ENCODE peak calls at places on chromosomes 16 and 17, in ten cellular contexts. Y, C, G, A, M, U, E, Q, P and F are unnamed samples.

GRCh38 chr16:2752850-2753522 is 548 bp downstream of the SRRM2 start:
- DNase-seq in M (peak; percentile 98), G (peak; percentile 86), U (peak; percentile 83), A (peak; percentile 87), P (peak; percentile 95), C (peak; percentile 88), Q (peak; percentile 76), E (peak; percentile 87), Y (peak; percentile 95), F (peak; percentile 63)

GRCh38 chr17:17683710-17684365 is 2.6 kb downstream of the RAI1 start:
- DNase-seq in C (no peak), U (no peak), Y (no peak), G (no peak), M (peak; percentile 35), E (no peak), Q (no peak), A (no peak), P (no peak), F (no peak)

GRCh38 chr17:1592751-1593629 is 30.4 kb upstream of the PITPNA start:
- DNase-seq in P (no peak), A (no peak), U (no peak), Q (no peak), C (no peak), M (peak; percentile 48), E (no peak), G (no peak), Y (no peak), F (no peak)

GRCh38 chr16:14300631-14301149 is 229.6 kb downstream of the MRTFB start:
- DNase-seq in G (peak; percentile 76), Q (peak; percentile 70), Y (peak; percentile 77), U (peak; percentile 81), M (peak; percentile 96), E (peak; percentile 89), P (peak; percentile 62), A (peak; percentile 90), C (peak; percentile 56), F (no peak)

GRCh38 chr17:1482686-1483445 is 9.6 kb downstream of the MYO1C start:
- DNase-seq in A (no peak), M (peak; percentile 73), Y (no peak), G (no peak), P (no peak), C (no peak), U (no peak), E (peak; percentile 22), Q (peak; percentile 50), F (no peak)

GRCh38 chr16:85182774-85183173 is 70.5 kb upstream of the CIBAR2 start:
- DNase-seq in Q (no peak), Y (no peak), G (no peak), A (no peak), E (no peak), M (peak; percentile 39), C (no peak), P (no peak), U (no peak), F (no peak)

GRCh38 chr17:40509626-40510327 is 8.4 kb upstream of the TNS4 start:
- DNase-seq in M (no peak), A (no peak), U (peak; percentile 17), P (no peak), E (no peak), G (no peak), Y (peak; percentile 17), Q (no peak), C (no peak), F (no peak)

GRCh38 chr16:4011225-4011939 is 104.9 kb downstream of the ADCY9 start:
- DNase-seq in C (no peak), M (peak; percentile 47), P (peak; percentile 34), A (no peak), E (no peak), U (no peak), Q (peak; percentile 64), Y (no peak), G (no peak), F (no peak)

GRCh38 chr16:31785126-31785525 is 88.5 kb upstream of the ZNF267 start:
- DNase-seq in Q (no peak), E (no peak), M (no peak), C (no peak), Y (no peak), U (no peak), G (no peak), P (no peak), A (no peak), F (no peak)

GRCh38 chr17:13589658-13590057 is 12.1 kb downstream of the HS3ST3A1 start:
- DNase-seq in Q (no peak), G (no peak), M (no peak), E (no peak), U (no peak), A (no peak), Y (no peak), C (no peak), P (no peak), F (no peak)
- H3K27ac ChIP-seq in Q (peak overlapping the region; percentile 21), G (no peak overlapping the region), M (peak overlapping the region; percentile 88), E (no peak overlapping the region), U (no peak overlapping the region), A (no peak overlapping the region), Y (no peak overlapping the region), C (no peak overlapping the region), P (no peak overlapping the region), F (no peak overlapping the region)

DNA sequence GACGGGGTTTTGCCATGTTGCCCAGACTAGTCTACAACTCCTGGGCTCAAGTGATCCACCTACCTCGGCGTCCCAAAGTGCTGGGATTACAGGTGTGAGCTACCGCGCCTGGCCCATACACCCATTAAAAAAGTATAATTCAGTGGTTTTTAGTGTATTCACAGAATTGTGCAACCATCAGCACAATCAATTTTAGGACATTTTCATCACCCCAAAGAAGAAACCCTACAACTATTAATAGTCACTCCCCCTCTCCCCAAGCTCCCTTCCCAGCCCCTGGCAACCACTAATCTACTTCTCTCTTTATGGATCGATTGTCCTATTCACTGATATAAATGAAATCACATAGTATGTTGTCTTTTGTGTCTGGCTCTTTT is 3.8 kb upstream of the EEF2K start:
- DNase-seq in U (no peak), E (no peak), Y (no peak), M (no peak), Q (no peak), G (no peak), A (no peak), P (no peak), C (no peak), F (no peak)
- TF ChIP-seq CTCF in U (no peak), E (no peak), Y (no peak), M (no peak), Q (no peak), G (no peak), A (no peak), P (no peak), C (no peak), F (no peak)

DNA sequence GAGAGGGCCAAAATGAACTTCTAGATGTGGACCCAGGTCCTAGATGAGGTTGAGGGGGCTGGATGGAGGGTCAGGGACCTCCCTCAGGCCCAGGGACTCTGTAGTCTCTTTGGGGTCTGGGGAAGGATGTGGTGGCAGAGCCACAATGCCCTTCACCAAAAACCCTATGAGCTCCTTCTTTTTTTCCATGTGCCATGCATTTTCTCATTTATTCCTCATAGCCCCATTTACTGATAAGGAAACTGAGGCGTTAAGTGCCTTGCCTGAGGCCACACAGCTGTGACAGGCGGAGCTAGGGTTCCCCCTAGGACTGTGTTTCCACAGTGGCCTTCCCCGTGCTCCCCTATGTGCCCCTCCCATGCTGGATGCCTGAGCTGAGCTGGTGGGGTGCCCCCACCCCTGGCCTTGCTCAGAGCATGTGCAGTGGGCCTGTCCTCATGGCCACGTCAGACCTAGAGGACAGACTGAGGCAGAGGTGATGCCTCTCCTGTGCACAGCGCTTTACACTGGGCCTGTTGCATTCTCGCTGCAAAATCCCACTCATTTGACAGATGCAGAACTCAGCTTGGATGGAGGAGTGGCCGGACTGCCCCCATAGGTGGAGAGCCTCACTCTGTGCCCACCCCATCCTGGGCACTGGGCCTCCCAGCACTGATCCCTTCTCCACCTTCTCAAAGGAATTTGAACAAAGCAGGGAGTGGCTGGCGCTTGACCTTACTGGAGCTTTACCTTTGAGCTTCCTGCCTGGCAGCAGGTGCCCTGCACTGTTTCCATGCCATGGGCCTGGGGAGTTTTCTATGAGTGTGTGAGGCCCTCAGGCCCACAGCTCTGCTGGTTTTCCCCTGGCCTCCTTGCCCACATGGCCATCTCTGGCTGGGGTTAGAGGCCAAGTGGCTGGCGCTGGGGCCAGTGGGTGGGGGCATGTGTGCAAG is 2.5 kb downstream of the MAP2K3 start:
- DNase-seq in C (no peak), M (peak; percentile 80), A (no peak), E (no peak), P (no peak), U (peak; percentile 70), G (no peak), Y (no peak), Q (no peak), F (no peak)
- H3K4me3 ChIP-seq in C (peak overlapping the region; percentile 67), M (peak overlapping the region; percentile 86), A (peak overlapping the region; percentile 91), E (peak overlapping the region; percentile 8), P (no peak overlapping the region), U (peak overlapping the region; percentile 99), G (peak overlapping the region; percentile 90), Y (peak overlapping the region; percentile 57), Q (peak overlapping the region; percentile 92), F (peak overlapping the region; percentile 85)

GRCh38 chr16:11978080-11978479 is 1.5 kb downstream of the SNX29 start:
- DNase-seq in Q (no peak), G (no peak), P (no peak), C (no peak), A (no peak), Y (no peak), M (no peak), E (no peak), U (no peak), F (no peak)

GRCh38 chr16:11980167-11980844 is 3.8 kb downstream of the SNX29 start:
- DNase-seq in G (no peak), M (no peak), Q (no peak), A (no peak), Y (no peak), E (no peak), U (no peak), C (no peak), P (no peak), F (no peak)

GRCh38 chr16:11973065-11973464 is 3.5 kb upstream of the SNX29 start:
- DNase-seq in M (no peak), G (no peak), U (no peak), C (no peak), P (no peak), E (no peak), Y (no peak), A (no peak), Q (no peak), F (no peak)

GRCh38 chr16:11976850-11977205 is 294 bp downstream of the SNX29 start:
- DNase-seq in U (no peak), C (no peak), G (no peak), M (no peak), Y (no peak), P (no peak), A (no peak), E (no peak), Q (peak; percentile 43), F (no peak)

DNA sequence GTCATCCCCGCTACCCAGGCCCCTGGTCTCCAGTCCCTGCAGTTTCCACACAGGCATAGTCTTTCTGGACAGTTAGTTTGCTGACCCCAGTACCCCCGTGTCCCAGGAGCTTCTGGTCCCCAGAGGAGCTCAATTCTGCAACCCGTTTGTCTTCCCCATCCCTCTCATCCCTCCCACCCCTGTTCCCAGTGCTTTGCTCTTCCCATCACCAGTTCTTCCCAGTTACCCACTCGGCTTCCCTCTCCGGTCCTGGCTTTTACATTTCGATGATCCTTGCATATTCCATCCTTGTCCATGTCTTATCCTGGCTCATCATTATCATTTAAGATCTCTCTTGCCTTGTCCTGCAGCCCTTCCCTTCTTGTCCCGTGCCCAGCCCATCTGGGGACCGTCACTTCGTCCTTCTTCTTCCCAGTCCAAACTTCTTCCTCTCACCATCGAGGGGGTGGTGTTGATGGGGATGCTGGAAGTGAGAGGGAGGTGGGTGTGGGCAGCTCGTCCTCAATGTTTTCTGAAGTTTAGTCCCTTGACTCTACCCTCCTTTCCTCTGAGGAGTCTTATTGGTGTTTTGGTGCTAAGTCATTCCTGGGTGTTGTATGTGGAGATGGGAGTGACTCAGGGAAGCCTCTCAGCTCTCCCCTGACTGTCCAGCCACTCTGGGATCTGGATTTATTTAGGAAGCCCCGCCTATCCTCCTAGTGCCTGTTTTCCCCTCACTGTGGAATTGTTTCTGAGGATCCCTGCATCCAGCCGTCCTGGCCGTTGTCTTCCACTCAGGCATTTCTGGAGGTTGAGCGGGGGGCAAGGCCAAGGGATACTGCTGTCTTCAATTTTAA is 890 bp downstream of the SNX29 start:
- DNase-seq in U (no peak), G (no peak), A (peak; percentile 66), Y (peak; percentile 45), M (peak; percentile 96), Q (no peak), C (no peak), E (peak; percentile 76), P (peak; percentile 35), F (no peak)
- H3K27ac ChIP-seq in U (peak overlapping the region; percentile 80), G (no peak overlapping the region), A (peak overlapping the region; percentile 73), Y (peak overlapping the region; percentile 32), M (peak overlapping the region; percentile 19), Q (no peak overlapping the region), C (peak overlapping the region; percentile 94), E (peak overlapping the region; percentile 42), P (no peak overlapping the region), F (peak overlapping the region; percentile 88)